ENCODE peak calls at places on chromosome 2, in six cellular contexts. One of them, this sample, is unnamed.

GRCh38 chr2:85760371-85760770 is 6.6 kb downstream of the ATOH8 start:
- DNase-seq in activated naive CD4-positive, alpha-beta T cell treated with anti-CD3 and anti-CD28 coated beads, Interleukin-2, amount 50 U/mL, for 16 hours: no peak
- DNase-seq in T-cell: no peak
- DNase-seq in A172: no peak
- DNase-seq in stimulated activated CD4-positive, alpha-beta T cell treated with anti-CD3 and anti-CD28 coated beads, Interleukin-15, amount 100 ng/mL, for 1 hour: no peak
- DNase-seq in brain microvascular endothelial cell: no peak
- DNase-seq in this sample: no peak

GRCh38 chr2:121860033-121860810 is 104.8 kb downstream of the TSN start:
- DNase-seq in activated naive CD4-positive, alpha-beta T cell treated with anti-CD3 and anti-CD28 coated beads, Interleukin-2, amount 50 U/mL, for 16 hours: no peak
- DNase-seq in T-cell: no peak
- DNase-seq in A172: peak; percentile 36
- DNase-seq in brain microvascular endothelial cell: peak; percentile 31
- DNase-seq in stimulated activated CD4-positive, alpha-beta T cell treated with anti-CD3 and anti-CD28 coated beads, Interleukin-15, amount 100 ng/mL, for 1 hour: no peak
- DNase-seq in this sample: no peak

GRCh38 chr2:196500686-196501431 is 138.7 kb upstream of the CCDC150 start:
- DNase-seq in A172: peak; percentile 26
- DNase-seq in brain microvascular endothelial cell: no peak
- DNase-seq in activated naive CD4-positive, alpha-beta T cell treated with anti-CD3 and anti-CD28 coated beads, Interleukin-2, amount 50 U/mL, for 16 hours: no peak
- DNase-seq in T-cell: no peak
- DNase-seq in stimulated activated CD4-positive, alpha-beta T cell treated with anti-CD3 and anti-CD28 coated beads, Interleukin-15, amount 100 ng/mL, for 1 hour: no peak
- DNase-seq in this sample: no peak

GRCh38 chr2:191636235-191636543 is 41.7 kb upstream of the NABP1 start:
- DNase-seq in brain microvascular endothelial cell: peak; percentile 81
- DNase-seq in stimulated activated CD4-positive, alpha-beta T cell treated with anti-CD3 and anti-CD28 coated beads, Interleukin-15, amount 100 ng/mL, for 1 hour: no peak
- DNase-seq in T-cell: no peak
- DNase-seq in A172: peak; percentile 89
- DNase-seq in activated naive CD4-positive, alpha-beta T cell treated with anti-CD3 and anti-CD28 coated beads, Interleukin-2, amount 50 U/mL, for 16 hours: no peak
- DNase-seq in this sample: no peak

GRCh38 chr2:151153601-151154000 is 108.1 kb downstream of the RBM43 start:
- DNase-seq in T-cell: no peak
- DNase-seq in stimulated activated CD4-positive, alpha-beta T cell treated with anti-CD3 and anti-CD28 coated beads, Interleukin-15, amount 100 ng/mL, for 1 hour: no peak
- DNase-seq in activated naive CD4-positive, alpha-beta T cell treated with anti-CD3 and anti-CD28 coated beads, Interleukin-2, amount 50 U/mL, for 16 hours: no peak
- DNase-seq in brain microvascular endothelial cell: no peak
- DNase-seq in A172: no peak
- DNase-seq in this sample: no peak

GRCh38 chr2:119086327-119086726 is 72.2 kb downstream of the C1QL2 start:
- DNase-seq in activated naive CD4-positive, alpha-beta T cell treated with anti-CD3 and anti-CD28 coated beads, Interleukin-2, amount 50 U/mL, for 16 hours: no peak
- DNase-seq in stimulated activated CD4-positive, alpha-beta T cell treated with anti-CD3 and anti-CD28 coated beads, Interleukin-15, amount 100 ng/mL, for 1 hour: no peak
- DNase-seq in brain microvascular endothelial cell: no peak
- DNase-seq in T-cell: no peak
- DNase-seq in A172: no peak
- DNase-seq in this sample: no peak

GRCh38 chr2:241309684-241310117 is 5.8 kb downstream of the HDLBP start:
- DNase-seq in activated naive CD4-positive, alpha-beta T cell treated with anti-CD3 and anti-CD28 coated beads, Interleukin-2, amount 50 U/mL, for 16 hours: peak; percentile 59
- DNase-seq in T-cell: peak; percentile 61
- DNase-seq in A172: no peak
- DNase-seq in stimulated activated CD4-positive, alpha-beta T cell treated with anti-CD3 and anti-CD28 coated beads, Interleukin-15, amount 100 ng/mL, for 1 hour: peak; percentile 27
- DNase-seq in brain microvascular endothelial cell: peak; percentile 72
- DNase-seq in this sample: no peak

GRCh38 chr2:225002656-225003045 is 39.6 kb downstream of the DOCK10 start:
- DNase-seq in brain microvascular endothelial cell: no peak
- DNase-seq in A172: peak; percentile 33
- DNase-seq in activated naive CD4-positive, alpha-beta T cell treated with anti-CD3 and anti-CD28 coated beads, Interleukin-2, amount 50 U/mL, for 16 hours: peak; percentile 30
- DNase-seq in stimulated activated CD4-positive, alpha-beta T cell treated with anti-CD3 and anti-CD28 coated beads, Interleukin-15, amount 100 ng/mL, for 1 hour: no peak
- DNase-seq in T-cell: peak; percentile 24
- DNase-seq in this sample: no peak

GRCh38 chr2:240121190-240121589 is 14.9 kb downstream of the COPS9 start:
- DNase-seq in T-cell: no peak
- DNase-seq in A172: no peak
- DNase-seq in stimulated activated CD4-positive, alpha-beta T cell treated with anti-CD3 and anti-CD28 coated beads, Interleukin-15, amount 100 ng/mL, for 1 hour: no peak
- DNase-seq in activated naive CD4-positive, alpha-beta T cell treated with anti-CD3 and anti-CD28 coated beads, Interleukin-2, amount 50 U/mL, for 16 hours: no peak
- DNase-seq in brain microvascular endothelial cell: no peak
- DNase-seq in this sample: no peak